ENCODE peak calls at places on chromosomes 12 and 14, in ten cellular contexts. One of them, this sample, is unnamed.

GRCh38 chr12:109504068-109504467 is 26.6 kb downstream of the UBE3B start:
- DNase-seq in neural crest cell: no peak
- DNase-seq in left ventricle myocardium inferior: no peak
- DNase-seq in ovary: no peak
- DNase-seq in AG09309: no peak
- DNase-seq in cardiac muscle cell: no peak
- DNase-seq in fibroblast of the aortic adventitia: no peak
- DNase-seq in lung: no peak
- DNase-seq in esophagus muscularis mucosa: no peak
- DNase-seq in upper lobe of right lung: no peak
- DNase-seq in this sample: no peak

GRCh38 chr12:34347367-34347766 is 325.1 kb downstream of the ALG10 start:
- DNase-seq in fibroblast of the aortic adventitia: no peak
- DNase-seq in neural crest cell: no peak
- DNase-seq in cardiac muscle cell: no peak
- DNase-seq in AG09309: no peak
- DNase-seq in left ventricle myocardium inferior: no peak
- DNase-seq in upper lobe of right lung: no peak
- DNase-seq in esophagus muscularis mucosa: no peak
- DNase-seq in ovary: no peak
- DNase-seq in lung: no peak
- DNase-seq in this sample: no peak

GRCh38 chr12:51441583-51441982 is 17.0 kb downstream of the SLC4A8 start:
- DNase-seq in upper lobe of right lung: no peak
- DNase-seq in left ventricle myocardium inferior: no peak
- DNase-seq in lung: no peak
- DNase-seq in fibroblast of the aortic adventitia: peak; percentile 45
- DNase-seq in ovary: peak; percentile 40
- DNase-seq in AG09309: peak; percentile 37
- DNase-seq in neural crest cell: no peak
- DNase-seq in esophagus muscularis mucosa: no peak
- DNase-seq in cardiac muscle cell: no peak
- DNase-seq in this sample: no peak

GRCh38 chr14:60723218-60724079 is 702 bp downstream of the SIX4 start:
- DNase-seq in neural crest cell: peak; percentile 40
- DNase-seq in upper lobe of right lung: peak; percentile 75
- DNase-seq in left ventricle myocardium inferior: no peak
- DNase-seq in fibroblast of the aortic adventitia: peak; percentile 55
- DNase-seq in cardiac muscle cell: peak; percentile 67
- DNase-seq in AG09309: no peak
- DNase-seq in ovary: peak; percentile 67
- DNase-seq in lung: peak; percentile 44
- DNase-seq in esophagus muscularis mucosa: no peak
- DNase-seq in this sample: no peak

GRCh38 chr12:89578499-89578898 is 52.7 kb upstream of the POC1B start:
- DNase-seq in left ventricle myocardium inferior: no peak
- DNase-seq in esophagus muscularis mucosa: no peak
- DNase-seq in neural crest cell: no peak
- DNase-seq in AG09309: no peak
- DNase-seq in cardiac muscle cell: no peak
- DNase-seq in upper lobe of right lung: no peak
- DNase-seq in fibroblast of the aortic adventitia: no peak
- DNase-seq in ovary: no peak
- DNase-seq in lung: no peak
- DNase-seq in this sample: no peak

GRCh38 chr12:1587927-1588573 is 6.3 kb downstream of the FBXL14 start:
- DNase-seq in upper lobe of right lung: no peak
- DNase-seq in cardiac muscle cell: no peak
- DNase-seq in esophagus muscularis mucosa: no peak
- DNase-seq in left ventricle myocardium inferior: no peak
- DNase-seq in neural crest cell: no peak
- DNase-seq in ovary: no peak
- DNase-seq in AG09309: no peak
- DNase-seq in lung: no peak
- DNase-seq in fibroblast of the aortic adventitia: no peak
- DNase-seq in this sample: no peak

GRCh38 chr12:124295431-124296058 is 652 bp downstream of the RFLNA start:
- DNase-seq in lung: no peak
- DNase-seq in neural crest cell: no peak
- DNase-seq in cardiac muscle cell: no peak
- DNase-seq in AG09309: no peak
- DNase-seq in upper lobe of right lung: no peak
- DNase-seq in fibroblast of the aortic adventitia: no peak
- DNase-seq in left ventricle myocardium inferior: no peak
- DNase-seq in ovary: no peak
- DNase-seq in esophagus muscularis mucosa: no peak
- DNase-seq in this sample: peak; percentile 60

GRCh38 chr14:60658909-60659585 is 9.8 kb upstream of the SIX1 start:
- DNase-seq in upper lobe of right lung: no peak
- DNase-seq in esophagus muscularis mucosa: no peak
- DNase-seq in neural crest cell: no peak
- DNase-seq in lung: no peak
- DNase-seq in cardiac muscle cell: no peak
- DNase-seq in AG09309: no peak
- DNase-seq in left ventricle myocardium inferior: no peak
- DNase-seq in fibroblast of the aortic adventitia: no peak
- DNase-seq in ovary: no peak
- DNase-seq in this sample: no peak

GRCh38 chr12:6540181-6540877 is 6.0 kb downstream of the GAPDH start:
- DNase-seq in ovary: peak; percentile 92
- DNase-seq in upper lobe of right lung: peak; percentile 91
- DNase-seq in fibroblast of the aortic adventitia: peak; percentile 95
- DNase-seq in left ventricle myocardium inferior: peak; percentile 91
- DNase-seq in lung: peak; percentile 87
- DNase-seq in AG09309: peak; percentile 84
- DNase-seq in esophagus muscularis mucosa: peak; percentile 98
- DNase-seq in cardiac muscle cell: peak; percentile 77
- DNase-seq in neural crest cell: peak; percentile 56
- DNase-seq in this sample: peak; percentile 95

GRCh38 chr12:85283560-85283959 is 3.5 kb downstream of the ALX1 start:
- DNase-seq in esophagus muscularis mucosa: no peak
- DNase-seq in ovary: no peak
- DNase-seq in lung: no peak
- DNase-seq in left ventricle myocardium inferior: no peak
- DNase-seq in upper lobe of right lung: no peak
- DNase-seq in fibroblast of the aortic adventitia: no peak
- DNase-seq in neural crest cell: no peak
- DNase-seq in AG09309: no peak
- DNase-seq in cardiac muscle cell: no peak
- DNase-seq in this sample: no peak

GRCh38 chr12:110458756-110459155 is 8.6 kb upstream of the ARPC3 start:
- DNase-seq in lung: no peak
- DNase-seq in fibroblast of the aortic adventitia: no peak
- DNase-seq in left ventricle myocardium inferior: no peak
- DNase-seq in upper lobe of right lung: no peak
- DNase-seq in AG09309: no peak
- DNase-seq in ovary: no peak
- DNase-seq in esophagus muscularis mucosa: no peak
- DNase-seq in cardiac muscle cell: no peak
- DNase-seq in neural crest cell: no peak
- DNase-seq in this sample: no peak

GRCh38 chr12:80412343-80412953 is 31.6 kb upstream of the PTPRQ start:
- DNase-seq in esophagus muscularis mucosa: no peak
- DNase-seq in fibroblast of the aortic adventitia: peak; percentile 79
- DNase-seq in AG09309: peak; percentile 23
- DNase-seq in lung: no peak
- DNase-seq in upper lobe of right lung: no peak
- DNase-seq in ovary: no peak
- DNase-seq in cardiac muscle cell: peak; percentile 81
- DNase-seq in neural crest cell: no peak
- DNase-seq in left ventricle myocardium inferior: no peak
- DNase-seq in this sample: no peak

GRCh38 chr12:91630118-91630517 is 447.5 kb upstream of the DCN start:
- DNase-seq in fibroblast of the aortic adventitia: no peak
- DNase-seq in neural crest cell: no peak
- DNase-seq in lung: no peak
- DNase-seq in esophagus muscularis mucosa: no peak
- DNase-seq in upper lobe of right lung: no peak
- DNase-seq in ovary: no peak
- DNase-seq in AG09309: no peak
- DNase-seq in cardiac muscle cell: no peak
- DNase-seq in left ventricle myocardium inferior: no peak
- DNase-seq in this sample: no peak

GRCh38 chr12:43937947-43938346 is 102.1 kb downstream of the TMEM117 start:
- DNase-seq in left ventricle myocardium inferior: no peak
- DNase-seq in ovary: no peak
- DNase-seq in esophagus muscularis mucosa: no peak
- DNase-seq in neural crest cell: no peak
- DNase-seq in lung: no peak
- DNase-seq in fibroblast of the aortic adventitia: peak; percentile 16
- DNase-seq in upper lobe of right lung: no peak
- DNase-seq in AG09309: no peak
- DNase-seq in cardiac muscle cell: peak; percentile 15
- DNase-seq in this sample: no peak
- TF ChIP-seq CTCF in left ventricle myocardium inferior: no peak
- TF ChIP-seq CTCF in ovary: no peak
- TF ChIP-seq CTCF in esophagus muscularis mucosa: no peak
- TF ChIP-seq CTCF in neural crest cell: peak; percentile 44
- TF ChIP-seq CTCF in lung: no peak
- TF ChIP-seq CTCF in fibroblast of the aortic adventitia: peak; percentile 40
- TF ChIP-seq CTCF in upper lobe of right lung: no peak
- TF ChIP-seq CTCF in AG09309: peak; percentile 35
- TF ChIP-seq CTCF in cardiac muscle cell: peak; percentile 23
- TF ChIP-seq CTCF in this sample: no peak

GRCh38 chr14:92590941-92591340 is 77.4 kb downstream of the RIN3 start:
- DNase-seq in AG09309: no peak
- DNase-seq in left ventricle myocardium inferior: no peak
- DNase-seq in esophagus muscularis mucosa: no peak
- DNase-seq in ovary: no peak
- DNase-seq in neural crest cell: no peak
- DNase-seq in upper lobe of right lung: no peak
- DNase-seq in fibroblast of the aortic adventitia: no peak
- DNase-seq in cardiac muscle cell: no peak
- DNase-seq in lung: no peak
- DNase-seq in this sample: no peak

GRCh38 chr14:92591346-92591745 is 77.8 kb downstream of the RIN3 start:
- DNase-seq in AG09309: no peak
- DNase-seq in esophagus muscularis mucosa: no peak
- DNase-seq in fibroblast of the aortic adventitia: no peak
- DNase-seq in cardiac muscle cell: no peak
- DNase-seq in neural crest cell: no peak
- DNase-seq in lung: no peak
- DNase-seq in ovary: no peak
- DNase-seq in upper lobe of right lung: no peak
- DNase-seq in left ventricle myocardium inferior: no peak
- DNase-seq in this sample: no peak

GRCh38 chr14:92586001-92586947 is 72.7 kb downstream of the RIN3 start:
- DNase-seq in fibroblast of the aortic adventitia: peak; percentile 99
- DNase-seq in ovary: no peak
- DNase-seq in esophagus muscularis mucosa: no peak
- DNase-seq in AG09309: peak; percentile 100
- DNase-seq in upper lobe of right lung: no peak
- DNase-seq in lung: no peak
- DNase-seq in cardiac muscle cell: no peak
- DNase-seq in left ventricle myocardium inferior: no peak
- DNase-seq in neural crest cell: no peak
- DNase-seq in this sample: peak; percentile 27

GRCh38 chr14:92586966-92587365 is 73.4 kb downstream of the RIN3 start:
- DNase-seq in ovary: no peak
- DNase-seq in cardiac muscle cell: no peak
- DNase-seq in esophagus muscularis mucosa: no peak
- DNase-seq in AG09309: no peak
- DNase-seq in neural crest cell: no peak
- DNase-seq in lung: no peak
- DNase-seq in left ventricle myocardium inferior: no peak
- DNase-seq in upper lobe of right lung: no peak
- DNase-seq in fibroblast of the aortic adventitia: no peak
- DNase-seq in this sample: no peak

GRCh38 chr14:92589213-92589852 is 75.8 kb downstream of the RIN3 start:
- DNase-seq in cardiac muscle cell: peak; percentile 62
- DNase-seq in AG09309: no peak
- DNase-seq in ovary: no peak
- DNase-seq in esophagus muscularis mucosa: no peak
- DNase-seq in fibroblast of the aortic adventitia: peak; percentile 42
- DNase-seq in neural crest cell: no peak
- DNase-seq in lung: no peak
- DNase-seq in left ventricle myocardium inferior: no peak
- DNase-seq in upper lobe of right lung: no peak
- DNase-seq in this sample: peak; percentile 77
- TF ChIP-seq CTCF in cardiac muscle cell: peak; percentile 47
- TF ChIP-seq CTCF in AG09309: peak; percentile 59
- TF ChIP-seq CTCF in ovary: no peak
- TF ChIP-seq CTCF in esophagus muscularis mucosa: peak; percentile 34
- TF ChIP-seq CTCF in fibroblast of the aortic adventitia: peak; percentile 39
- TF ChIP-seq CTCF in neural crest cell: peak; percentile 47
- TF ChIP-seq CTCF in lung: peak; percentile 13
- TF ChIP-seq CTCF in left ventricle myocardium inferior: peak; percentile 52
- TF ChIP-seq CTCF in upper lobe of right lung: peak; percentile 32
- TF ChIP-seq CTCF in this sample: no peak

GRCh38 chr12:66035289-66035961 is 95.1 kb downstream of the LLPH start:
- DNase-seq in left ventricle myocardium inferior: no peak
- DNase-seq in upper lobe of right lung: no peak
- DNase-seq in cardiac muscle cell: peak; percentile 31
- DNase-seq in esophagus muscularis mucosa: no peak
- DNase-seq in AG09309: no peak
- DNase-seq in neural crest cell: peak; percentile 22
- DNase-seq in ovary: no peak
- DNase-seq in lung: no peak
- DNase-seq in fibroblast of the aortic adventitia: peak; percentile 77
- DNase-seq in this sample: no peak
- TF ChIP-seq CTCF in left ventricle myocardium inferior: peak; percentile 46
- TF ChIP-seq CTCF in upper lobe of right lung: peak; percentile 28
- TF ChIP-seq CTCF in cardiac muscle cell: peak; percentile 44
- TF ChIP-seq CTCF in esophagus muscularis mucosa: peak; percentile 26
- TF ChIP-seq CTCF in AG09309: peak; percentile 54
- TF ChIP-seq CTCF in neural crest cell: peak; percentile 58
- TF ChIP-seq CTCF in ovary: no peak
- TF ChIP-seq CTCF in lung: no peak
- TF ChIP-seq CTCF in fibroblast of the aortic adventitia: peak; percentile 39
- TF ChIP-seq CTCF in this sample: no peak

GRCh38 chr14:87332001-87332400 is 661.0 kb downstream of the GALC start:
- DNase-seq in neural crest cell: no peak
- DNase-seq in upper lobe of right lung: no peak
- DNase-seq in fibroblast of the aortic adventitia: peak; percentile 71
- DNase-seq in lung: no peak
- DNase-seq in esophagus muscularis mucosa: no peak
- DNase-seq in cardiac muscle cell: no peak
- DNase-seq in ovary: no peak
- DNase-seq in left ventricle myocardium inferior: no peak
- DNase-seq in AG09309: no peak
- DNase-seq in this sample: no peak

DNA sequence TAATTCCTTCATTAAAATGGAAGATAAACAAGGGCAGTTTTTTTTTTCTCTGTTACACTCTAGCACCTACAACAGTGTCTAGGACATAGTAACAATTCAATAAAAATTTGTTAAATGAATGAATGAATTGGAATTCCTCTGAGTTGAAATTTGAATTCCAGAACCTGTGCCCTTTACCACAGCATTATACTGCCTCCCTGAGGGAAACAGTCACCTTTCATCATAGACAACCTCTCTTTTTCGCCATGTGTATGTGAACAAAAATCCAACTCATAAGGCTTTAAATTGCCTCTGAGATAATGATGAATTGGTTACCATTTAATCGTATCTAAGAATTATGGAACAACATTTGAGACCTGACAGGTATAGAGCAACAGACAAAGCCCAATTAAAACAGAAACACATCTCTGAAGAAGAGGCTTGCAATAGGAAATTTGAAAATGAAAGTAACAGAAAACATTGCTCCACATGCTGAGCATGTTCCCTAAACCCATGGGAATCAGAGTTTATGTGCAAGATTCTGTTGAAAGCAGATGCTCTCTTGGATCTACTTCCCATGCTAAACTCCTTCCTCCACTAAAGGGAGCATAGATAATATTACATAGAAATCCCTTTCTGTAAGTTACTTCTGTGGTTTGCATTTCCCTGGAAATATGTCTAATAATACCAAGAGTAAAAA is 657.8 kb downstream of the GALC start:
- DNase-seq in upper lobe of right lung: no peak
- DNase-seq in cardiac muscle cell: no peak
- DNase-seq in AG09309: no peak
- DNase-seq in lung: no peak
- DNase-seq in fibroblast of the aortic adventitia: peak; percentile 26
- DNase-seq in left ventricle myocardium inferior: no peak
- DNase-seq in neural crest cell: no peak
- DNase-seq in ovary: no peak
- DNase-seq in esophagus muscularis mucosa: no peak
- DNase-seq in this sample: no peak
- TF ChIP-seq CTCF in upper lobe of right lung: no peak
- TF ChIP-seq CTCF in cardiac muscle cell: no peak
- TF ChIP-seq CTCF in AG09309: no peak
- TF ChIP-seq CTCF in lung: no peak
- TF ChIP-seq CTCF in fibroblast of the aortic adventitia: no peak
- TF ChIP-seq CTCF in left ventricle myocardium inferior: no peak
- TF ChIP-seq CTCF in neural crest cell: no peak
- TF ChIP-seq CTCF in ovary: no peak
- TF ChIP-seq CTCF in esophagus muscularis mucosa: no peak
- TF ChIP-seq CTCF in this sample: no peak